ENCODE peak calls at places on chromosome 22, in seven cellular contexts. One of them, this sample, is unnamed.

GRCh38 chr22:38987171-38987895 is 5.2 kb downstream of the APOBEC3B start:
- DNase-seq in cardiac fibroblast: no peak
- DNase-seq in HT-29: no peak
- DNase-seq in AG10803: no peak
- DNase-seq in RCC 7860: no peak
- DNase-seq in HFF-Myc: no peak
- DNase-seq in left ventricle myocardium inferior: no peak
- DNase-seq in this sample: no peak

GRCh38 chr22:39731881-39732555 is 161.5 kb downstream of the CACNA1I start:
- DNase-seq in RCC 7860: no peak
- DNase-seq in AG10803: no peak
- DNase-seq in cardiac fibroblast: no peak
- DNase-seq in HFF-Myc: no peak
- DNase-seq in left ventricle myocardium inferior: no peak
- DNase-seq in HT-29: no peak
- DNase-seq in this sample: no peak

GRCh38 chr22:46934172-46934745 is 171.8 kb downstream of the TBC1D22A start:
- DNase-seq in HFF-Myc: no peak
- DNase-seq in AG10803: no peak
- DNase-seq in HT-29: no peak
- DNase-seq in cardiac fibroblast: no peak
- DNase-seq in RCC 7860: no peak
- DNase-seq in left ventricle myocardium inferior: no peak
- DNase-seq in this sample: no peak

GRCh38 chr22:38467438-38467903 is 425 bp upstream of the KDELR3 start:
- DNase-seq in AG10803: no peak
- DNase-seq in left ventricle myocardium inferior: no peak
- DNase-seq in HFF-Myc: no peak
- DNase-seq in RCC 7860: no peak
- DNase-seq in cardiac fibroblast: no peak
- DNase-seq in HT-29: no peak
- DNase-seq in this sample: no peak

GRCh38 chr22:18954941-18955571 is 19.0 kb upstream of the PRODH start:
- DNase-seq in HFF-Myc: no peak
- DNase-seq in HT-29: no peak
- DNase-seq in RCC 7860: no peak
- DNase-seq in left ventricle myocardium inferior: no peak
- DNase-seq in AG10803: no peak
- DNase-seq in cardiac fibroblast: no peak
- DNase-seq in this sample: no peak

GRCh38 chr22:38419121-38419863 is 35.7 kb downstream of the KCNJ4 start:
- DNase-seq in HT-29: no peak
- DNase-seq in RCC 7860: no peak
- DNase-seq in left ventricle myocardium inferior: no peak
- DNase-seq in cardiac fibroblast: no peak
- DNase-seq in AG10803: no peak
- DNase-seq in HFF-Myc: no peak
- DNase-seq in this sample: no peak

GRCh38 chr22:47160781-47161520 is 398.5 kb downstream of the TBC1D22A start:
- DNase-seq in cardiac fibroblast: no peak
- DNase-seq in left ventricle myocardium inferior: no peak
- DNase-seq in HFF-Myc: no peak
- DNase-seq in RCC 7860: no peak
- DNase-seq in AG10803: no peak
- DNase-seq in HT-29: no peak
- DNase-seq in this sample: no peak

GRCh38 chr22:29263791-29264216 is 4.0 kb downstream of the RHBDD3 start:
- DNase-seq in left ventricle myocardium inferior: no peak
- DNase-seq in RCC 7860: no peak
- DNase-seq in HT-29: no peak
- DNase-seq in AG10803: no peak
- DNase-seq in cardiac fibroblast: no peak
- DNase-seq in HFF-Myc: no peak
- DNase-seq in this sample: no peak

GRCh38 chr22:44398791-44399190 is 86.0 kb upstream of the SHISAL1 start:
- DNase-seq in RCC 7860: no peak
- DNase-seq in left ventricle myocardium inferior: peak; percentile 7
- DNase-seq in AG10803: no peak
- DNase-seq in HFF-Myc: no peak
- DNase-seq in cardiac fibroblast: no peak
- DNase-seq in HT-29: no peak
- DNase-seq in this sample: no peak

GRCh38 chr22:39714321-39714720 is 143.8 kb downstream of the CACNA1I start:
- DNase-seq in left ventricle myocardium inferior: no peak
- DNase-seq in HFF-Myc: no peak
- DNase-seq in AG10803: no peak
- DNase-seq in RCC 7860: no peak
- DNase-seq in HT-29: no peak
- DNase-seq in cardiac fibroblast: no peak
- DNase-seq in this sample: no peak

GRCh38 chr22:39135092-39135896 is 17.2 kb downstream of the CBX7 start:
- DNase-seq in AG10803: peak; percentile 23
- DNase-seq in cardiac fibroblast: peak; percentile 39
- DNase-seq in HT-29: peak; percentile 38
- DNase-seq in RCC 7860: peak; percentile 18
- DNase-seq in HFF-Myc: no peak
- DNase-seq in left ventricle myocardium inferior: peak; percentile 56
- DNase-seq in this sample: no peak

GRCh38 chr22:27133951-27134664 is 476.7 kb downstream of the MIAT start:
- DNase-seq in left ventricle myocardium inferior: no peak
- DNase-seq in HT-29: no peak
- DNase-seq in HFF-Myc: peak; percentile 71
- DNase-seq in AG10803: peak; percentile 91
- DNase-seq in RCC 7860: peak; percentile 97
- DNase-seq in cardiac fibroblast: peak; percentile 92
- DNase-seq in this sample: peak; percentile 60

GRCh38 chr22:31947296-31947695 is 3.0 kb downstream of the YWHAH start:
- DNase-seq in HT-29: peak; percentile 54
- DNase-seq in HFF-Myc: no peak
- DNase-seq in cardiac fibroblast: peak; percentile 47
- DNase-seq in left ventricle myocardium inferior: no peak
- DNase-seq in RCC 7860: no peak
- DNase-seq in AG10803: no peak
- DNase-seq in this sample: no peak

GRCh38 chr22:27240298-27240885 is 561.2 kb downstream of the MN1 start:
- DNase-seq in HT-29: no peak
- DNase-seq in cardiac fibroblast: no peak
- DNase-seq in AG10803: peak; percentile 19
- DNase-seq in HFF-Myc: no peak
- DNase-seq in RCC 7860: peak; percentile 29
- DNase-seq in left ventricle myocardium inferior: no peak
- DNase-seq in this sample: no peak

GRCh38 chr22:24201681-24202590 is 20.6 kb downstream of the SUSD2 start:
- DNase-seq in RCC 7860: peak; percentile 10
- DNase-seq in cardiac fibroblast: no peak
- DNase-seq in HT-29: no peak
- DNase-seq in HFF-Myc: no peak
- DNase-seq in AG10803: no peak
- DNase-seq in left ventricle myocardium inferior: no peak
- DNase-seq in this sample: no peak

GRCh38 chr22:39176067-39176621 is 23.7 kb upstream of the CBX7 start:
- DNase-seq in HT-29: peak; percentile 37
- DNase-seq in left ventricle myocardium inferior: peak; percentile 77
- DNase-seq in cardiac fibroblast: peak; percentile 77
- DNase-seq in HFF-Myc: no peak
- DNase-seq in RCC 7860: peak; percentile 84
- DNase-seq in AG10803: peak; percentile 89
- DNase-seq in this sample: peak; percentile 68

GRCh38 chr22:45888221-45889092 is 88.5 kb downstream of the WNT7B start:
- DNase-seq in RCC 7860: no peak
- DNase-seq in HFF-Myc: no peak
- DNase-seq in left ventricle myocardium inferior: no peak
- DNase-seq in AG10803: no peak
- DNase-seq in HT-29: no peak
- DNase-seq in cardiac fibroblast: no peak
- DNase-seq in this sample: no peak

GRCh38 chr22:38243007-38243775 is 29.6 kb downstream of the TMEM184B start:
- DNase-seq in left ventricle myocardium inferior: peak; percentile 42
- DNase-seq in cardiac fibroblast: peak; percentile 55
- DNase-seq in HT-29: peak; percentile 74
- DNase-seq in HFF-Myc: no peak
- DNase-seq in AG10803: peak; percentile 48
- DNase-seq in RCC 7860: no peak
- DNase-seq in this sample: peak; percentile 56

GRCh38 chr22:46612904-46613605 is 7.1 kb upstream of the GRAMD4 start:
- DNase-seq in cardiac fibroblast: no peak
- DNase-seq in HFF-Myc: no peak
- DNase-seq in left ventricle myocardium inferior: peak; percentile 42
- DNase-seq in AG10803: no peak
- DNase-seq in RCC 7860: no peak
- DNase-seq in HT-29: no peak
- DNase-seq in this sample: no peak

GRCh38 chr22:27385261-27385998 is 416.1 kb downstream of the MN1 start:
- DNase-seq in left ventricle myocardium inferior: no peak
- DNase-seq in HFF-Myc: no peak
- DNase-seq in RCC 7860: no peak
- DNase-seq in cardiac fibroblast: no peak
- DNase-seq in HT-29: no peak
- DNase-seq in AG10803: no peak
- DNase-seq in this sample: no peak

GRCh38 chr22:46577361-46578249 is 40.2 kb upstream of the CELSR1 start:
- DNase-seq in AG10803: no peak
- DNase-seq in left ventricle myocardium inferior: peak; percentile 28
- DNase-seq in HT-29: peak; percentile 15
- DNase-seq in RCC 7860: no peak
- DNase-seq in cardiac fibroblast: no peak
- DNase-seq in HFF-Myc: no peak
- DNase-seq in this sample: no peak

GRCh38 chr22:37636186-37636948 is 3.1 kb upstream of the SH3BP1 start:
- DNase-seq in HT-29: peak; percentile 26
- DNase-seq in left ventricle myocardium inferior: no peak
- DNase-seq in HFF-Myc: peak; percentile 96
- DNase-seq in AG10803: peak; percentile 70
- DNase-seq in cardiac fibroblast: peak; percentile 10
- DNase-seq in RCC 7860: peak; percentile 5
- DNase-seq in this sample: no peak

This sample was measured in fibroblast of gingiva.